ENCODE peak calls at places on chromosomes 12 and 14, in six cellular contexts. J, C, X, M, F and U are unnamed samples.

GRCh38 chr14:50726372-50727107 is 58.4 kb upstream of the SAV1 start:
- DNase-seq in M (no peak), J (peak; percentile 28), X (no peak), F (no peak), C (peak; percentile 52), U (no peak)

GRCh38 chr12:104426926-104427546 is 29.7 kb upstream of the CHST11 start:
- DNase-seq in M (no peak), X (no peak), J (no peak), F (no peak), C (no peak), U (no peak)

GRCh38 chr12:13165578-13166120 is 30.9 kb upstream of the EMP1 start:
- DNase-seq in J (peak; percentile 11), M (no peak), C (peak; percentile 91), X (no peak), F (no peak), U (no peak)

GRCh38 chr12:62860501-62861156 is 74.3 kb downstream of the PPM1H start:
- DNase-seq in X (no peak), C (no peak), F (no peak), J (no peak), M (no peak), U (no peak)

GRCh38 chr12:10756194-10756593 is 33.1 kb upstream of the YBX3 start:
- DNase-seq in C (no peak), X (no peak), F (no peak), M (no peak), J (no peak), U (no peak)

GRCh38 chr14:92991536-92991935 is 68.6 kb downstream of the CHGA start:
- DNase-seq in M (no peak), C (no peak), J (no peak), X (no peak), F (no peak), U (no peak)

GRCh38 chr12:116196752-116197718 is 80.5 kb downstream of the MED13L start:
- DNase-seq in F (no peak), J (no peak), C (no peak), X (no peak), M (no peak), U (no peak)

GRCh38 chr12:71299541-71300376 is 139.8 kb upstream of the LGR5 start:
- DNase-seq in M (no peak), X (no peak), F (no peak), C (no peak), J (no peak), U (no peak)

GRCh38 chr12:97764700-97765099 is 302.1 kb downstream of the RMST start:
- DNase-seq in M (no peak), X (no peak), F (no peak), C (no peak), J (no peak), U (no peak)

GRCh38 chr12:12803186-12803585 is 10.0 kb upstream of the DDX47 start:
- DNase-seq in C (peak; percentile 97), J (peak; percentile 56), F (no peak), M (no peak), X (peak; percentile 56), U (no peak)

GRCh38 chr12:48279601-48280000 is 71.1 kb downstream of the ZNF641 start:
- DNase-seq in M (no peak), X (no peak), J (no peak), C (no peak), F (no peak), U (no peak)

GRCh38 chr14:61396694-61397093 is 75.3 kb downstream of the PRKCH start:
- DNase-seq in M (no peak), X (no peak), F (no peak), C (no peak), J (no peak), U (no peak)

GRCh38 chr12:86772688-86773087 is 516.5 kb upstream of the MGAT4C start:
- DNase-seq in F (no peak), X (no peak), M (no peak), J (no peak), C (peak; percentile 3), U (no peak)

GRCh38 chr12:109731231-109731731 is 17.7 kb downstream of the FAM222A start:
- DNase-seq in F (no peak), C (no peak), M (peak; percentile 18), X (no peak), J (no peak), U (no peak)

GRCh38 chr12:2337031-2338010 is 284.5 kb downstream of the CACNA1C start:
- DNase-seq in J (no peak), F (no peak), X (no peak), M (no peak), C (no peak), U (no peak)

GRCh38 chr14:59055439-59056045 is 132.9 kb upstream of the DAAM1 start:
- DNase-seq in C (peak; percentile 67), F (no peak), X (peak; percentile 34), M (no peak), J (peak; percentile 78), U (peak; percentile 46)

GRCh38 chr14:67934087-67934486 is 114.5 kb downstream of the RAD51B start:
- DNase-seq in X (peak; percentile 29), C (peak; percentile 70), F (no peak), M (no peak), J (peak; percentile 57), U (peak; percentile 72)

GRCh38 chr12:13103391-13104033 is at the start of gene GSG1:
- DNase-seq in M (no peak), F (no peak), J (no peak), C (no peak), X (no peak), U (no peak)

GRCh38 chr12:21026302-21026701 is 104.7 kb upstream of the SLCO1B1 start:
- DNase-seq in X (no peak), J (no peak), F (no peak), M (no peak), C (no peak), U (no peak)

GRCh38 chr14:103232831-103233319 is 101.2 kb upstream of the EIF5 start:
- DNase-seq in M (no peak), F (no peak), X (no peak), C (no peak), J (no peak), U (no peak)

GRCh38 chr12:47286676-47287075 is 206.9 kb upstream of the AMIGO2 start:
- DNase-seq in M (no peak), C (no peak), J (no peak), F (no peak), X (no peak), U (no peak)

GRCh38 chr14:100677925-100678765 is 48.5 kb upstream of the DLK1 start:
- DNase-seq in C (no peak), F (no peak), J (no peak), X (peak; percentile 58), M (peak; percentile 59), U (no peak)

GRCh38 chr12:99056186-99056585 is 411.1 kb downstream of the APAF1 start:
- DNase-seq in J (no peak), C (no peak), X (no peak), F (no peak), M (no peak), U (no peak)

GRCh38 chr12:23204933-23205778 is 580.2 kb downstream of the ETNK1 start:
- DNase-seq in J (peak; percentile 61), F (no peak), M (no peak), X (peak; percentile 4), C (peak; percentile 51), U (peak; percentile 24)